ENCODE peak calls at places on chromosomes 3 and 15, in four cellular contexts. B is CD8-positive, alpha-beta T cell; N is CD4-positive, alpha-beta T cell; A is SK-N-SH. J is an unnamed sample.

GRCh38 chr15:62063851-62064635 is 2.7 kb upstream of the C2CD4A start:
- DNase-seq in A (no peak), N (no peak), B (no peak), J (no peak)

GRCh38 chr3:55955891-55956477 is 468.9 kb upstream of the WNT5A start:
- DNase-seq in B (no peak), A (no peak), N (no peak), J (no peak)

GRCh38 chr15:31263751-31264533 is 62.7 kb upstream of the KLF13 start:
- DNase-seq in N (peak; percentile 82), B (peak; percentile 67), A (peak; percentile 63), J (peak; percentile 79)

GRCh38 chr3:152302521-152303021 is 33.8 kb downstream of the MBNL1 start:
- DNase-seq in N (no peak), B (no peak), A (no peak), J (no peak)

GRCh38 chr3:35254917-35255316 is 384.4 kb upstream of the ARPP21 start:
- DNase-seq in N (no peak), B (no peak), A (no peak), J (no peak)

GRCh38 chr3:149736180-149737100 is 15.8 kb downstream of the COMMD2 start:
- DNase-seq in N (no peak), A (no peak), B (no peak), J (no peak)

GRCh38 chr15:58771621-58772235 is 626 bp downstream of the MINDY2 start:
- DNase-seq in N (no peak), A (no peak), B (no peak), J (no peak)

GRCh38 chr15:68677996-68678395 is 99.2 kb downstream of the CORO2B start:
- DNase-seq in N (no peak), B (no peak), A (no peak), J (no peak)

GRCh38 chr15:35522061-35522460 is 23.9 kb downstream of the DPH6 start:
- DNase-seq in N (no peak), B (no peak), A (peak; percentile 16), J (no peak)
- TF ChIP-seq CTCF in N (no peak), B (no peak), A (no peak), J (no peak)

DNA sequence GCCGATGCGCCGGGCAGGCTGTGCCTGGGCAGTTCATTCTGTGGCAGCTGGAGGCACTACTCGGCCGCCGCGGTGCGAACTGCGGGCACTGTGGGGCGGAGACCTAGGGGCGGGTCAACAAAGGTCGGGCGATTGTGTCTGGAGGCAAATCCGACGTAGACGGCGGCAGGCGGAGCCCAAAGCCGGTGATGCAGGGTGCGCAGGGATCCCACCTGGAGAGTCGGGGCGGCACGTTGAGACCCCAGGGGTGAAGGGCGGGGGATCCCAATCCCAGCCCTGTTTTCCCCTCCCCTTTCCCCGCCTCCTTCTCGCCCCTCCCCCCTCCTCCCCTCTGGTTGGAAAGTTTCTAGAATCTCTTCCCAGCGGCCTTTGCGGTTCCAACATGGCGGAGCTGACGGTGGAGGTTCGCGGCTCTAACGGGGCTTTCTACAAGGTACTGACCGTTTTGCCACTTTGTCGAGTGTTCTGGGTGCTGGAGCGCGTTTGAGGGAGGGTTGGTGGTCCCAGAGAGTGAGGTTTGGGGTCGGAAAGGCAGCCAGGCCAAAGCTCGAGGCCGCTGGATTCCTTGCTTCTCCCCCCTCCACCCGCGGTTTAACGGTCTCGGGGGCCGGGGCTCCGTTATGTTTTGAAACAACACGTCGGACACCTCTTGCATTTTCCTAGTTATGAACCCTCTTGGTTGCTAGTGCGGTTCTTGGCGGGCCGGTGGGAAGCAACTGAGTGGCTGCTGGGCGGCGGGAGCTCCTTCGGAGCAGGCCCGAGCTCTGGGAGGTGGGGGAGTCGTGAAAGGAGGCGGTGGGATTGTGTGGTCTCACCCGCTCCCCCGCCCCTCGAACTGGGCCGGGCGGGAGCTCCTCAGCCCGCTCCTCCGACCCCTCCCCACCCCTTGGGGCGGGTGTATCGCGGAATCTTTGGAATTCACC is at the start of gene FXR1:
- DNase-seq in B (peak; percentile 90), N (peak; percentile 88), A (peak; percentile 90), J (peak; percentile 90)
- TF ChIP-seq CTCF in B (no peak), N (peak; percentile 68), A (peak; percentile 63), J (no peak)

DNA sequence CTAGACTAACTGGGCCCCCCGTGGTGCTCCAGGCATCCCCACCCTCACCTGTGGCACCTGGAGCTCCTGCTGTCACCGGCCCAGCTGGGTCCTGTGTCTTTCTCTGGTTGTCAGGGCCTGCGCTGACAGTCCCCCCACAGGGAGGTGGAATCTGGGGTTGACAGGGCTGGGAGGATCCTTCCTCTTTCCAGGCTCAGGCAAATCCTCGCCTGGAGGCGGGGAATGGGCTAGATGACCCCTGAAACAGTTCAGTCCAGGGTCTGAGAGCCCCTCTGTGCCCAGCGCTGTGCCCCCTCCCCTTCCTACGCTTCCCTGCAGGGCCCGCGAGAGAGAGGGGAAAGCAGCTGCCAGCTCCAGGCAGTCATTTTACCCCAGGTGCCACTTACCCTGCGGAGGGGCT is 50.1 kb upstream of the MCF2L2 start:
- DNase-seq in A (no peak), B (no peak), N (no peak), J (no peak)
- TF ChIP-seq CTCF in A (no peak), B (no peak), N (no peak), J (no peak)

DNA sequence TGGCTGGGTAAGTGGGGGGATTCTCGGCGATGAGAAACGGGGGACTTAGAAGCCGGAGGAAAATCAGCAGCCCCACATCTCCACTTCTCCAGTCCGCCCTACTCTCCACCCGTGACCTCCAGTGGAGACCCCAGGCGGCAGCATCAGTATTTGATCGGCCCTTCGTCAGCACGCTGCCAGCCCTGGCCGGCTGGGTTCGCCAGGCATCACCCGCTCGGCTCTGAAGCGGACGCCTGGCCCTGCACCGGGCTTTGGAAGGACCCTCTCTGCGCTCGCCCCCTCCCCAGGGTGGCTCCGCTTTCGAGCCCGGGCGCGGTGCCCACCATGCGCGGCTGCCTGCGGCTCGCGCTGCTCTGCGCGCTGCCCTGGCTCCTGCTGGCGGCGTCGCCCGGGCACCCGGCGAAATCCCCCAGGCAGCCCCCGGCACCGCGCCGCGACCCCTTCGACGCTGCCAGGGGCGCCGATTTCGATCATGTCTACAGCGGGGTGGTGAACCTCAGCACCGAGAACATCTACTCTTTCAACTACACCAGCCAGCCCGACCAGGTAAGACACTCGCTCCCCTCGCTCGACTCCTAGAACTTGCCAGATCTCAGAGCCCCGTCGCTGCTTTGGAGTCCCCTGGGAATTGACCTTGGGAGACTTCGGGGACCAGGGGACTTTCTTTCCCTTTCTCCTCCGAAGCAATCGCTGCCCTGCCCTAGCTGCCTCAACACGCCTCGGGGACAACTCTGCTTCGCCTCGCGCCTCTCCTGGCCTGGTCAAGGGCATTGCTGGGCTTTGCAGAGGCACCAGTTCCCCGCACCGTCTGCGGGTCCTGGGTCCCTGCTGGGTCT is 561 bp downstream of the SIDT1 start:
- DNase-seq in A (peak; percentile 79), N (peak; percentile 61), B (peak; percentile 57), J (peak; percentile 57)
- TF ChIP-seq CTCF in A (no peak), N (no peak), B (no peak), J (no peak)

J was measured in activated B cell treated with CpG ODN at 0.5 μM for 24 hours.